ENCODE peak calls at places on chromosomes 5 and 9, in four cellular contexts. Q is endothelial cell, Z is Right ventricle myocardium superior, S is Daoy. B is an unnamed sample.

GRCh38 chr5:27479859-27480258 is 441.5 kb upstream of the CDH9 start:
- DNase-seq in Q (no peak), Z (no peak), S (no peak), B (no peak)

GRCh38 chr5:68332546-68332945 is 117.0 kb downstream of the PIK3R1 start:
- DNase-seq in Q (no peak), Z (no peak), S (peak), B (no peak)

GRCh38 chr9:93013856-93014582 is 44.5 kb upstream of the SUSD3 start:
- DNase-seq in Q (no peak), Z (no peak), S (peak), B (no peak)

GRCh38 chr5:43702815-43703214 is 99.8 kb downstream of the NNT start:
- DNase-seq in Q (no peak), Z (no peak), S (no peak), B (no peak)

GRCh38 chr9:110622368-110622767 is 42.8 kb upstream of the SVEP1 start:
- DNase-seq in Q (no peak), Z (no peak), S (no peak), B (no peak)

GRCh38 chr5:133376986-133377385 is 235.4 kb downstream of the FSTL4 start:
- DNase-seq in Q (no peak), Z (no peak), S (no peak), B (no peak)

GRCh38 chr5:169268019-169268418 is 32.9 kb downstream of the SLIT3 start:
- DNase-seq in Q (no peak), Z (no peak), S (no peak), B (no peak)

GRCh38 chr5:78766412-78766762 is 117.8 kb upstream of the LHFPL2 start:
- DNase-seq in Q (no peak), Z (no peak), S (no peak), B (no peak)

GRCh38 chr5:131563434-131564228 is 71.4 kb downstream of the RAPGEF6 start:
- DNase-seq in Q (no peak), Z (no peak), S (no peak), B (no peak)

GRCh38 chr5:96752341-96753016 is 55.3 kb downstream of the ERAP1 start:
- DNase-seq in Q (peak), Z (no peak), S (peak), B (no peak)

GRCh38 chr5:163190762-163191161 is 246.6 kb upstream of the CCNG1 start:
- DNase-seq in Q (no peak), Z (no peak), S (no peak), B (no peak)

GRCh38 chr5:107949688-107950341 is 279.1 kb upstream of the EFNA5 start:
- DNase-seq in Q (no peak), Z (no peak), S (no peak), B (no peak)

GRCh38 chr5:133945561-133945960 is 22.9 kb downstream of the C5orf15 start:
- DNase-seq in Q (no peak), Z (no peak), S (no peak), B (no peak)

GRCh38 chr9:78014776-78015175 is 16.8 kb downstream of the GNAQ start:
- DNase-seq in Q (no peak), Z (no peak), S (no peak), B (no peak)

GRCh38 chr5:113321266-113321665 is 113.5 kb downstream of the TSSK1B start:
- DNase-seq in Q (no peak), Z (no peak), S (no peak), B (no peak)